ENCODE peak calls at places on chromosome 18, in six cellular contexts. R is heart left ventricle, Z is NT2/D1, X is BE2C, L is brain microvascular endothelial cell, A is right cardiac atrium. F is an unnamed sample.

GRCh38 chr18:64244571-64244970 is 95.7 kb upstream of the LINC00305 start:
- DNase-seq in L (no peak), A (no peak), R (no peak), X (peak), Z (no peak), F (no peak)

GRCh38 chr18:63301458-63301857 is 18.1 kb downstream of the BCL2 start:
- DNase-seq in L (peak), Z (no peak), R (no peak), X (no peak), A (peak), F (no peak)

GRCh38 chr18:63161728-63162195 is 157.8 kb downstream of the BCL2 start:
- DNase-seq in A (peak), L (peak), Z (no peak), R (no peak), X (peak), F (peak)

GRCh38 chr18:52254367-52254766 is 85.6 kb upstream of the DCC start:
- DNase-seq in L (no peak), Z (no peak), R (no peak), X (no peak), A (no peak), F (no peak)

GRCh38 chr18:30183766-30184165 is 858.8 kb downstream of the DSC3 start:
- DNase-seq in A (no peak), Z (no peak), X (no peak), L (no peak), R (no peak), F (no peak)

GRCh38 chr18:73563345-73563744 is 584.3 kb downstream of the FBXO15 start:
- DNase-seq in X (no peak), A (no peak), L (peak), Z (no peak), R (no peak), F (peak)

GRCh38 chr18:13004316-13004879 is 13.2 kb downstream of the CEP192 start:
- DNase-seq in Z (no peak), X (no peak), R (no peak), A (no peak), L (no peak), F (no peak)

GRCh38 chr18:58412844-58413666 is 215.8 kb downstream of the ALPK2 start:
- DNase-seq in L (no peak), R (no peak), X (no peak), A (no peak), Z (no peak), F (no peak)

GRCh38 chr18:3466051-3466450 is 16.1 kb downstream of the TGIF1 start:
- DNase-seq in A (no peak), Z (no peak), X (no peak), L (peak), R (no peak), F (peak)
- H3K4me3 ChIP-seq in A (no peak), Z (no peak), X (no peak), L (no peak), R (no peak), F (no peak)

DNA sequence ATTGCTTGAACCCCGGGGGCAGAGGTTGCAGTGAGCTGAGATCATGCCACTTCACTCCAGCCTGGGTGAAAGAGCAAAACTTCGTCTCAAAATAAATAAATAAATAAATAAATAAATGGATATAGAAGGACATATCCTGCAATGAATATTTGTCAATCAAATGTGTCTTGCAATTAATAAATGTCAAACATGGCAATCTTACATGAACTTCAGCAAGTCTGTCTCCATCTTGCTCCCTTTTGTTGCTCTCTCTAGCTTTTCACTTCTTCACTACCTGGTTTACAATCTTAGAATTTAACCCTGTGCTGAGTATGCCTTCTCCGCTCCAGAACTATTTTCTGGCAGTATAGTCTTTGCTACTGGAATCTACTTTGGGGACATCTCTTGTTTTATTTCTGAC is 3.3 kb upstream of the YES1 start:
- DNase-seq in L (no peak), A (no peak), R (no peak), X (no peak), Z (no peak), F (no peak)
- H3K4me3 ChIP-seq in L (no peak), A (no peak), R (no peak), X (no peak), Z (no peak), F (no peak)

GRCh38 chr18:33749831-33750230 is 171.8 kb downstream of the ASXL3 start:
- DNase-seq in X (no peak), A (no peak), L (no peak), R (no peak), Z (no peak), F (no peak)

GRCh38 chr18:33746261-33746660 is 168.2 kb downstream of the ASXL3 start:
- DNase-seq in Z (no peak), A (no peak), R (no peak), X (no peak), L (no peak), F (no peak)

GRCh38 chr18:33757037-33757436 is 179.0 kb downstream of the ASXL3 start:
- DNase-seq in Z (no peak), L (no peak), X (no peak), R (no peak), A (no peak), F (peak)

GRCh38 chr18:33755918-33756590 is 178.0 kb downstream of the ASXL3 start:
- DNase-seq in L (peak), A (no peak), X (no peak), R (no peak), Z (no peak), F (peak)

DNA sequence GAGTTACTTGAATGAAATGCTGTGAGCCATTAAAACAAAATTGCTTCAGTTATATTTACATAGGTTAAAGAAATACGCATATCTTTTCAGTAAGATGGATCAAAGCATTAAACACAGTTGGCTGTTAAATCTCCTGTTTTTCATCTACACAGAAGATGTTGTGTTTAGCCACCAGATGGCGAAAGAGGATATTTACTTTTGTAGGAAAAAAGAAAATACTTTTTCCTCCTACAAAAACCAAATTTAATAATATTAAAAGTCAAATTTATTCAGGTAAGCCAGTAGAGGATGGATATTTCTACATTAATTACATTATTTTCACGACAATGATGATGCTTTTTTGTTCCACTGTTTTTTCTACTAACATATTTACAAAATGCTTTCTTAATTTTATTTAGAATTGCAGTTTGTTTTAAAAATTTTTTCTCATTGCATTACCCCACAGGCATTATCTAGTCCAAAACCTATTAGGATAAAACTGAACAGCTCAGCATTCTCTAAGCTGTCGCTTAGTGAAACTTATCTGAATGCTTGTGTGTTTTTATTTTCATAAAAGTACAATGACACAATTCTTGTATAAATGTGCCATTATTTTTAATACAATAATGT is 173.7 kb downstream of the ASXL3 start:
- DNase-seq in R (no peak), A (no peak), Z (no peak), L (no peak), X (no peak), F (peak)
- H3K4me3 ChIP-seq in R (no peak), A (no peak), Z (no peak), L (no peak), X (no peak), F (no peak)

GRCh38 chr18:77207540-77207939 is 42.1 kb upstream of the GALR1 start:
- DNase-seq in X (no peak), A (peak), R (peak), L (peak), Z (peak), F (peak)

GRCh38 chr18:77206676-77207370 is 42.8 kb upstream of the GALR1 start:
- DNase-seq in L (peak), R (peak), A (peak), X (no peak), Z (no peak), F (peak)

GRCh38 chr18:77209587-77209986 is 40.1 kb upstream of the GALR1 start:
- DNase-seq in A (no peak), X (no peak), L (peak), R (no peak), Z (no peak), F (peak)

GRCh38 chr18:77210249-77210648 is 39.4 kb upstream of the GALR1 start:
- DNase-seq in Z (no peak), A (no peak), R (no peak), X (no peak), L (no peak), F (no peak)

GRCh38 chr18:77208969-77209368 is 40.7 kb upstream of the GALR1 start:
- DNase-seq in Z (no peak), R (no peak), X (no peak), L (peak), A (peak), F (peak)
- H3K4me3 ChIP-seq in Z (no peak), R (no peak), X (no peak), L (no peak), A (no peak), F (no peak)

GRCh38 chr18:36308711-36309435 is 11.4 kb downstream of the FHOD3 start:
- DNase-seq in R (no peak), L (no peak), X (no peak), Z (no peak), A (no peak), F (no peak)
- H3K4me3 ChIP-seq in R (no peak), L (no peak), X (no peak), Z (no peak), A (no peak), F (no peak)

GRCh38 chr18:6558770-6559169 is 144.1 kb upstream of the L3MBTL4 start:
- DNase-seq in A (no peak), R (no peak), Z (no peak), L (no peak), X (no peak), F (no peak)
- H3K4me3 ChIP-seq in A (no peak), R (no peak), Z (peak), L (no peak), X (no peak), F (no peak)

DNA sequence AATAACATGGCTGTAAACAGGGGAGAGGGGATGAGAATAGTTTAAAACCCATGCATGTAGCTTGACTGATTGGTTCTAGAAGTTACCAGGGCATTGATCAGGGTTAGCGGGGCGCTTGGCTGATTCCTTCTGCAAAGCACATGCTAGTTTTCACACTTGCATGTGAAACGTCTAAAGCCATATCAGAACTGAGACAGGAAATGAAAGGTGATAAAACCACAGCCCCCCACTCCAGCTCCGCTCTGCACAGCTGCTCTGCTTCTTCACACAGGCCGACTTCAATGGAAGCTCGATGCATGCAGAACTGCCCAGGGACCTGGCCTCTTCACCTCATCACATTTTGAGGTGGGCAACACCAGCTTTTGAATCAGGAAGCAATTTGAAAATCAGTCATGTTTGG is 31.4 kb downstream of the HRH4 start:
- DNase-seq in L (no peak), X (no peak), A (no peak), Z (no peak), R (no peak), F (no peak)
- H3K4me3 ChIP-seq in L (no peak), X (no peak), A (no peak), Z (no peak), R (no peak), F (no peak)

GRCh38 chr18:67359868-67360838 is 156.4 kb downstream of the DSEL start:
- DNase-seq in X (peak), L (peak), A (peak), Z (no peak), R (no peak), F (peak)
- H3K4me3 ChIP-seq in X (peak), L (peak), A (peak), Z (no peak), R (no peak), F (peak)

DNA sequence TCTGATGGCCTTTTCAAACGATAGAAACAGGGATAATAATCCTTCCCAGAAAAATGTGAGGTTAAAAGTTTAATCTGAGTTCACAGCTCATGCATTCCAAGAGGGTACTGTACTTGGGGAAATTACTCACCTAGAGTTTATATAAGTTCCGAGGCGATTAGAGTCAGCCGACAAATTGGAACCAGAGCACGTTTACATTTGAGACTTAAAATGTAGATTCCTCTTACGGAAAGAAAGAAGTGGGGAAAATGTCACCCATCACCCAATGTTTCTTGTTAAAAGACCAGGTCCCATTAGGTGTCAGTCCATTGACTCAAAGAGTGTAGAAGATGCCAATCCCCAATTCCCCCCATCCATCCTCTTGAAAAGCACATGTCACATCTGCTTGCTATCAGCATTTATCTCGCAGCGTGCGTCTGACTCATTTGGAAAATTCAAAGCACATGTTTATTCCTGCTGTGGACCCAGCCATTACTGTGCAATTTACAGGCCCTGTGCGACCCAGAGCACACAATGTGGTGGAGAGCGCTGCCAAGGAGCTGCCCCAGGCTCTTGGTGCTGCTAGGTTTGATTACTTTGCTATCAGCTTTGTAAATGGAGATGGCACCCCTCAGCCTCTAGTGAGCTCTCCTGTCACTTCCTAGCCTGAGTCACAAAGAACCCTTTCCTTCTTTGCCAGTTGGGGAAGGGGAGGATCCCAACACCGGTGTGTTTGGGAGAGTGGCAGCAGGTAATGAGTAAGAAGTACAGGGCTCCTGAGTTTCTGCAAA is 104.8 kb downstream of the COLEC12 start:
- DNase-seq in X (peak), L (peak), R (no peak), A (no peak), Z (no peak), F (peak)
- H3K4me3 ChIP-seq in X (no peak), L (no peak), R (no peak), A (no peak), Z (no peak), F (no peak)

GRCh38 chr18:71809711-71810110 is 734.4 kb downstream of the CBLN2 start:
- DNase-seq in Z (no peak), R (no peak), X (no peak), L (no peak), A (no peak), F (no peak)
- H3K4me3 ChIP-seq in Z (no peak), R (no peak), X (no peak), L (no peak), A (no peak), F (no peak)